ENCODE peak calls at places on chromosomes 6 and 20, in seven cellular contexts. O, J, S, L, W, D and C are unnamed samples.

GRCh38 chr6:11213305-11214106 is 19.0 kb downstream of the NEDD9 start:
- DNase-seq in O (no peak), J (no peak), S (no peak), L (no peak), W (no peak), D (no peak), C (no peak)

GRCh38 chr6:100194535-100194934 is 200.5 kb upstream of the MCHR2 start:
- DNase-seq in O (no peak), J (no peak), S (no peak), L (no peak), W (no peak), D (no peak), C (no peak)

GRCh38 chr20:48846516-48847492 is 19.0 kb upstream of the PREX1 start:
- DNase-seq in O (no peak), J (no peak), S (peak), L (no peak), W (peak), D (no peak), C (no peak)

GRCh38 chr20:53550590-53551187 is 43.0 kb downstream of the ZNF217 start:
- DNase-seq in O (no peak), J (no peak), S (no peak), L (no peak), W (no peak), D (no peak), C (no peak)

GRCh38 chr6:71392286-71392685 is 103.7 kb downstream of the OGFRL1 start:
- DNase-seq in O (no peak), J (no peak), S (no peak), L (no peak), W (no peak), D (no peak), C (no peak)

GRCh38 chr20:1327827-1328679 is 886 bp downstream of the SDCBP2 start:
- DNase-seq in O (no peak), J (no peak), S (peak), L (no peak), W (peak), D (no peak), C (no peak)

GRCh38 chr6:92473056-92473455 is 946.3 kb downstream of the EPHA7 start:
- DNase-seq in O (no peak), J (no peak), S (no peak), L (no peak), W (no peak), D (no peak), C (no peak)

GRCh38 chr6:14521141-14521540 is 403.6 kb downstream of the CD83 start:
- DNase-seq in O (no peak), J (no peak), S (no peak), L (no peak), W (peak), D (no peak), C (no peak)

GRCh38 chr20:12597491-12597890 is 411.3 kb upstream of the SPTLC3 start:
- DNase-seq in O (no peak), J (no peak), S (no peak), L (no peak), W (no peak), D (no peak), C (no peak)

GRCh38 chr20:36862857-36863668 is 12.9 kb upstream of the TLDC2 start:
- DNase-seq in O (peak), J (no peak), S (no peak), L (no peak), W (no peak), D (peak), C (no peak)
- TF ChIP-seq POLR2A in O (no peak), J (no peak), S (no peak), L (peak), W (no peak), D (peak), C (peak)

DNA sequence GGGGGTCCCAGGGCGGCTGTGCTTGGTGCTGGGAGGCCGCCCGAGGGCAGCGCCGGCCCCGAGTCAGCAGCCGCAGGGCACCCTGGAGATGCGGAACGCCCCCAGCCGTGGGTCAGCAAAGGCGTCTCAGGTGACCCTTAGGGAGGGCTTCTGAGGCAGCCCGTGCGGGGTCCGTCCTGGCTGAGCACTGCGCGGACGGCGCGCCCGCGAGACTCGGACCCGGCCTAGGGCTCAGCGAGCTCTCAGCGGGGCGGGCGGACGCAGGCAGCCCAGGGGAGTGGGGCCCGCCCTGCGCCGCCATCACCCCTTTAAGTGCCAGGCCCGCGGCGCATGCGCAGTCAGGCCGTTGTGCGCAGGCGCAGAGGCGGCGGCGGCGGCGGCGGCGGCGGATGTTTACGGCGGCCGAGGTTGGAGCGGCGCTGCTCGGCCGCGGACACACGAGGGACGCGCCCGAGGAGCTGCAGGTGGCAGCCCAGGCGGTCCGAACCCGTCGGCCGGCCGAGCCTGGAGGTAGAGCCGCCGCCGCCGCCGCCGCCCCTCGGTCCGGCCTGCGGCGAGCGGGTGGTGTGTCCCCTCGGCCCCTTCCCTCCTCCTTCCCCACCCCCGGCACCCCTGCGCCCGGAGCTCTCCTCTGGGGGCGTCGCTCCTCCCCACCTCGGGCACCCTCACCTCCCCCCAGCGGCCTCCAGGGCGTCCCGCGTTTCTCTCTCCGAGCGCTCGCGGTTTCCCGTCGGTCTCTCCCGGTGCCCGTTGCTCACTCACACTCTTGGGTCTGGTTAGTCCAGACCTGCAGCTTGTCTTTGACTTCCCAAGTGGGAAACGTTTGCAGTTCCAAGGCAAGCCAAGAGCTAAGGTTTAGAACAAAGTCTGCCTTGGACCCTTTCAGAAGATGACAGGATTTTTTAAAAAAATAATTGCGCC is at the start of gene PCMTD2:
- DNase-seq in O (peak), J (peak), S (peak), L (peak), W (peak), D (peak), C (peak)
- TF ChIP-seq POLR2A in O (peak), J (peak), S (peak), L (peak), W (no peak), D (peak), C (peak)

GRCh38 chr20:31608256-31608980 is 3.3 kb downstream of the ID1 start:
- DNase-seq in O (peak), J (peak), S (peak), L (peak), W (peak), D (peak), C (peak)
- TF ChIP-seq POLR2A in O (peak), J (no peak), S (peak), L (no peak), W (peak), D (no peak), C (no peak)

DNA sequence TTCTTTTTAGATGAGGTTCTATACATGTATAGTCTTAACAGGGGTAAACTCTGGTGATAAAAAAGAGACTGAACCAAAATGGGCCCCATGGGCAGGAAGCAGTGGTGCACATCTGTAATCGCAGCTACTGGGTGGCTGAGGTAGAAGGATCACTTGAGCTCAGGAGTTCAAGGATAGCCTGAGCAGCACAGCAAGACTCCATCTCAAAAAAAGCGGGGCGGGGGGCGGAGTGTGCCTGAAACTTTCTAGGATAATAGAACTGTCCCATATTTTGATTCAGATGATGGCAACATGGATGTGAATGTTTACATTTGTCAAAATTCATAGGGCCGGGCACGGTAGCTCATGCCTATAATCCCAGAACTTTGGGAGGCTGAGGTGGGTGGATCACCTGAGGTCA is 48.8 kb upstream of the TAF8 start:
- DNase-seq in O (no peak), J (no peak), S (no peak), L (no peak), W (no peak), D (no peak), C (no peak)
- TF ChIP-seq POLR2A in O (no peak), J (no peak), S (no peak), L (no peak), W (no peak), D (no peak), C (no peak)

GRCh38 chr6:149213829-149214228 is 103.7 kb upstream of the TAB2 start:
- DNase-seq in O (no peak), J (no peak), S (no peak), L (no peak), W (no peak), D (no peak), C (no peak)
- TF ChIP-seq POLR2A in O (no peak), J (no peak), S (no peak), L (no peak), W (no peak), D (no peak), C (no peak)

DNA sequence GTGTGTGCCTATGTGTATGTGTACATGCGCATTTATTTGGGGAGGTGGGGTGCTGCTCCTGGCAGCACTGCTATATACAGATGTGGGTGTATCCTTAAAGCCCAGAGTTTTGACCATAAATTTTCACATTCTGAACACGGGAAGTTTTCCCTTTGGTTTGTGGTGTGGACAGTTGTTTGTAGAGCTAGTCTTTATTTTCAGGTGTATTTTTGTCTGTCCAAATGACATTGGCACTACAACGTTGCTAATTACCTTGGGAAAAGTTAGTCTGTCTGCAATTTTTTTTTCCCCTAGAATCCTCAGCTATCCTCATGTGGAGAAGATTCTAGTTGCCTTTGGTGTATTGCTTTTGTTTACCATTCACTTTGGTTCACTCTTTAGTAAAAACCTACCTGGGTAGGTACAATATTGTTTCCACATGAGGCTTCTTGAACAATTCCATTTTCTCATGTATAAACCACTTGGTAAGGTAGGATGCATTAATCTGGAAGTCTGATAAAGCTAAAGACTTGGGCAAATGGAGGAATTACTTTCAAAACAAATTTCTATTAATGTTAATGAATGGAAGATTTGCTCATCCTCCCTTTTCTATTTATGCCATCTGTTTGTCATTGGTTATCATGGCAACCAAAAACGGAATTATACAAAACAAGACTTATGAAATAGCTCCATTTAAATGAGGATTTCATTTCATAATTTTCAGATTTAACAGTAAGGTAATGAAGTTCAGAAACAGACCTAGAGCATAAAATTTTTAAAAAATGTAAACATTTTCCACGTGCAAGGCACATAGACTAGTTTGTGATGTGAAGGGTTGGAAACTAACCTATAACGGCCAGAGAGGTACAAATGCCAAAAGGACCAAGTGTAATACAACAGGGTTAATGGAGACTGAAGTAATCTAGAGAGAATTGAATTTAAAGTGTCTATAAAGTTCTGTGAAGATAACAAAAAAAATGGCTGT is 3.9 kb downstream of the CCN2 start:
- DNase-seq in O (no peak), J (peak), S (no peak), L (no peak), W (no peak), D (no peak), C (no peak)
- TF ChIP-seq POLR2A in O (no peak), J (no peak), S (peak), L (no peak), W (no peak), D (no peak), C (no peak)

GRCh38 chr6:167827062-167827587 is 414 bp downstream of the AFDN start:
- DNase-seq in O (peak), J (peak), S (peak), L (no peak), W (peak), D (peak), C (peak)

GRCh38 chr6:167826230-167827061 is at the start of gene AFDN:
- DNase-seq in O (peak), J (peak), S (peak), L (no peak), W (peak), D (peak), C (peak)

GRCh38 chr6:167824591-167825041 is 2.1 kb upstream of the AFDN start:
- DNase-seq in O (no peak), J (no peak), S (no peak), L (no peak), W (no peak), D (no peak), C (no peak)

GRCh38 chr6:167825759-167826229 is 917 bp upstream of the AFDN start:
- DNase-seq in O (no peak), J (peak), S (peak), L (peak), W (peak), D (peak), C (peak)

GRCh38 chr6:167825059-167825758 is 1.5 kb upstream of the AFDN start:
- DNase-seq in O (no peak), J (no peak), S (no peak), L (no peak), W (no peak), D (peak), C (peak)
- TF ChIP-seq POLR2A in O (no peak), J (no peak), S (no peak), L (no peak), W (no peak), D (no peak), C (no peak)

GRCh38 chr6:108558372-108559096 is 2.2 kb upstream of the FOXO3 start:
- DNase-seq in O (peak), J (peak), S (peak), L (peak), W (peak), D (peak), C (peak)
- TF ChIP-seq POLR2A in O (peak), J (peak), S (no peak), L (no peak), W (no peak), D (peak), C (peak)

GRCh38 chr6:39887692-39888450 is 46.4 kb downstream of the MOCS1 start:
- DNase-seq in O (peak), J (peak), S (peak), L (no peak), W (peak), D (peak), C (peak)
- TF ChIP-seq POLR2A in O (no peak), J (no peak), S (no peak), L (no peak), W (no peak), D (no peak), C (no peak)

GRCh38 chr6:75203721-75204120 is 2.1 kb downstream of the COL12A1 start:
- DNase-seq in O (no peak), J (no peak), S (no peak), L (no peak), W (no peak), D (peak), C (peak)

GRCh38 chr6:75206338-75207210 is 721 bp upstream of the COL12A1 start:
- DNase-seq in O (no peak), J (no peak), S (no peak), L (no peak), W (no peak), D (peak), C (peak)

GRCh38 chr6:75205776-75206334 is at the start of gene COL12A1:
- DNase-seq in O (peak), J (peak), S (peak), L (peak), W (peak), D (peak), C (peak)

GRCh38 chr6:75204222-75204958 is 1.5 kb downstream of the COL12A1 start:
- DNase-seq in O (no peak), J (peak), S (peak), L (peak), W (peak), D (peak), C (peak)

DNA sequence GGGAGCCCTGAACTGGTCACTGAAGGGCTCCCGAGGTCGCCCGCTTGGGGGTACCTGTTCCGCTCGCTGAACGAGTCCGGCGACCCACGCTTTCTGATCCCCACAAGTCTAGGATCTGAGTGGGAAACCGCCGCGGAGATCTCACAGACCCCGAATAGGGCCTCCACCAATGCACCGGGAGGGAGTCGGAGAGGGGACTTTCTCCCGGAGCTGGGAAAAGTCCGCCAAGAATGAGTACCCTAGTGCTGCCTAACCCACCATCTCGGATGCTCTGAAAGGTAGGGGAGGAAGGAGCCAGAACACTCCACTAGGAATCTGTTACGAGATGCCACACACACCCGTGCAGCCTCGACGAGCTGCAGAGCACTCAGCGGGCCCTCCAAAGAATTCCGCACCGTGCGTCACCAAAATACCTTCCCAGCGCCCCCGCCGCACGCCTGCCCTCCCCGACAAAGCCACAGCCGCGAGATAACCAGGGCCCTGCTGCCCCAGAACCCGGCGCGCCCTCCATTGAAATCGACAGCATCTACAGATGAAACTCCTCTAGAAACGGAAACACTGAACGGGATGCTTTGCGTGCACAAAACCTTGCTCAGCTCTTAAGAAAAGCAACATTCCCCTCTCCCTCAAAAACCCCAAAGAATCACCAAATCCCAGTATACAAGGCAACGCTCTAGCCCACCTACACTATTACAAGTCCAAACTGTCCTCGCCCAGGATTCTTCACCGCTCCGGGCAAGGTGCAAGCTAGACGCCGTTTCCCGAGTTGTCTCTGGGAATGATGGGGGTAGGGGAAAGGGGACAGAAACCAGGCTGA is 686 bp downstream of the COL12A1 start:
- DNase-seq in O (no peak), J (no peak), S (peak), L (no peak), W (peak), D (peak), C (peak)
- TF ChIP-seq POLR2A in O (no peak), J (no peak), S (peak), L (no peak), W (no peak), D (peak), C (no peak)